ENCODE peak calls at places on chromosome 1, in four cellular contexts. Y is AG10803, K is brain microvascular endothelial cell, E is endothelial cell. L is an unnamed sample.

GRCh38 chr1:154862927-154863701 is 7.0 kb downstream of the KCNN3 start:
- DNase-seq in Y (no peak), K (no peak), E (no peak), L (no peak)

GRCh38 chr1:87450615-87451209 is 122.0 kb downstream of the LMO4 start:
- DNase-seq in Y (no peak), K (no peak), E (no peak), L (no peak)

GRCh38 chr1:58773406-58773840 is 10.4 kb downstream of the JUN start:
- DNase-seq in Y (peak), K (peak), E (peak), L (no peak)

GRCh38 chr1:219927956-219928790 is at the start of gene SLC30A10:
- DNase-seq in Y (no peak), K (no peak), E (peak), L (no peak)

GRCh38 chr1:233905416-233906051 is 1.1 kb downstream of the SLC35F3 start:
- DNase-seq in Y (no peak), K (no peak), E (peak), L (no peak)

GRCh38 chr1:222914861-222915632 is 100.2 kb downstream of the DISP1 start:
- DNase-seq in Y (peak), K (peak), E (no peak), L (no peak)

GRCh38 chr1:50976890-50977574 is 7.0 kb downstream of the CDKN2C start:
- DNase-seq in Y (peak), K (no peak), E (peak), L (peak)

GRCh38 chr1:18344755-18345154 is 136.0 kb upstream of the KLHDC7A start:
- DNase-seq in Y (no peak), K (no peak), E (no peak), L (no peak)

GRCh38 chr1:209576392-209576791 is 7.1 kb upstream of the CAMK1G start:
- DNase-seq in Y (no peak), K (no peak), E (no peak), L (no peak)

GRCh38 chr1:33273961-33274371 is 17.7 kb downstream of the ZNF362 start:
- DNase-seq in Y (no peak), K (no peak), E (no peak), L (no peak)

GRCh38 chr1:97726386-97726785 is 194.4 kb downstream of the DPYD start:
- DNase-seq in Y (no peak), K (no peak), E (no peak), L (no peak)

GRCh38 chr1:201385299-201385891 is 7.9 kb upstream of the TNNT2 start:
- DNase-seq in Y (peak), K (peak), E (peak), L (no peak)

GRCh38 chr1:63112155-63112914 is 210.0 kb upstream of the FOXD3 start:
- DNase-seq in Y (peak), K (peak), E (no peak), L (no peak)

GRCh38 chr1:27349784-27350672 is 8.2 kb downstream of the SYTL1 start:
- DNase-seq in Y (peak), K (peak), E (no peak), L (no peak)

GRCh38 chr1:94883688-94884087 is 43.2 kb downstream of the CNN3 start:
- DNase-seq in Y (peak), K (peak), E (no peak), L (no peak)

GRCh38 chr1:227270554-227270953 is 47.7 kb downstream of the CDC42BPA start:
- DNase-seq in Y (no peak), K (no peak), E (no peak), L (no peak)

GRCh38 chr1:154624756-154625643 is 17.0 kb upstream of the ADAR start:
- DNase-seq in Y (peak), K (peak), E (no peak), L (no peak)

GRCh38 chr1:247077234-247077633 is 1.4 kb downstream of the ZNF670 start:
- DNase-seq in Y (peak), K (no peak), E (no peak), L (no peak)
- TF ChIP-seq CTCF in Y (peak), K (no peak), E (no peak), L (peak)

DNA sequence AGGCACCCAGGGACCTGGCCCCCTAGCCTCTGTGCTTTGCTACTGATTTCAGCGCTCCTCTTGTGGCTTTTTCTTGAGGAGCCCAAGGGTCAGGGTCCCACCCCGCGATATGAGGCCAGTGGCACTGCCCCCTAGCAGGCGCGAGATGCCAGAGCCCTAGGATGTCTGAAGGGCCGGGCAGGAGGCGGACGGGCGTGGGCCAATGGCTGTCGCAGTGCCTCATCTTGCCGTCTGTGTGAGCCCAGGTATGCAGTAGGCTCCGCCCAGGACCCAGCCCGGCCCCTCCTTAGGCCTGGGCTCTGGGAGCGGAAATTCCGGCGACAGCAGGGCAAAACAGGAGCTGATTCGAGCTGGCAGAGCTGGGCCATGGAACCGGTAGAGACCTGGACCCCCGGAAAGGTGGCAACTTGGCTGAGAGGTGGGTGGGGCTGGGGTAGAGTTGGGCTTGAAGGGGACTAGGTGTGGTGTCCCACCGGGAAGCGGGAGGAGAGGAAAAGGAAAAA is at the start of gene CNKSR1:
- DNase-seq in Y (no peak), K (no peak), E (peak), L (no peak)
- TF ChIP-seq CTCF in Y (no peak), K (no peak), E (no peak), L (no peak)

GRCh38 chr1:31300193-31300592 is 3.4 kb downstream of the ZCCHC17 start:
- DNase-seq in Y (no peak), K (no peak), E (no peak), L (no peak)

GRCh38 chr1:31299365-31299764 is 2.5 kb downstream of the ZCCHC17 start:
- DNase-seq in Y (peak), K (no peak), E (no peak), L (no peak)

GRCh38 chr1:31297273-31298247 is 728 bp downstream of the ZCCHC17 start:
- DNase-seq in Y (peak), K (peak), E (peak), L (no peak)

GRCh38 chr1:31295874-31296485 is 608 bp downstream of the SNRNP40 start:
- DNase-seq in Y (no peak), K (no peak), E (no peak), L (no peak)

DNA sequence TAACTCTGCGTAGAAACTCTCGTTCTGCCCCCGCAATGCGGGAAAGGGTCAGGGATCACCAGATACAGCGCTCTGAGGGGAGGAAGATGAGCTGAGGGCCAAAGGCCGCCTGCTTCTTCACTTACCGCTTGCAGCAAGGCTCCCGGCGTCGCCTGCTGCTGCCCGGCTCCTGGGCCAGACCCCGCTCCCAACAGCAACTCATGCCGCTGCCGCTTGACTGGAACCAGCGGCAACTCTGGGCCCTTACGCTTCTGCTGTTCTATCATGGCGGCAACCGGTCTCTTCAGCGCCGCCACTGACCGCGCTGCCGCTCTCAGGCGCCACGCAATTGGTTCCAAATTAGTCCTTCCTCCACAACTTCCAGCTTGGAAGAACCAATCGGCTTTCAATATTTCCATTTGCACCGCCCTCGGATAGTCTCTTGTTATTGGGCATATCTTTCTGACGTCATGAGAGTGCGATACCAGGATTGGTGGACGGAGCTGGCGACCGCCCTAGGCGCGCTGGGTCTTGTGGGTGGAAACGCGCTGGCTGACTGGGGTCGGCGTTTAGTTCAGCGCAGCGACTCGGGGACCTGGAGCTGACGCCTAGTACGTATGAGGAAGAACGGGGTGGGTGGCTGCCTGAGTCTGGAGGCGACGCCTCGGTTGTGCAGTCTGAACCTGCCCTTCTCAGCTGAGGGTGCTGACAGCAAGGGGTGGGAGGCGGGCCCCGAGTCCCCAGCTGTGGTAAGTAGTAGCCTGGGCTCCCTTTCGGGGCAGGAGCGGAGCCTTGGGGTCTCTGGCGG is at the start of the genes SNRNP40 and ZCCHC17:
- DNase-seq in Y (peak), K (peak), E (peak), L (peak)
- TF ChIP-seq CTCF in Y (peak), K (no peak), E (no peak), L (no peak)

GRCh38 chr1:14442669-14443068 is 155.8 kb upstream of the KAZN start:
- DNase-seq in Y (no peak), K (no peak), E (no peak), L (no peak)
- TF ChIP-seq CTCF in Y (no peak), K (no peak), E (no peak), L (no peak)

DNA sequence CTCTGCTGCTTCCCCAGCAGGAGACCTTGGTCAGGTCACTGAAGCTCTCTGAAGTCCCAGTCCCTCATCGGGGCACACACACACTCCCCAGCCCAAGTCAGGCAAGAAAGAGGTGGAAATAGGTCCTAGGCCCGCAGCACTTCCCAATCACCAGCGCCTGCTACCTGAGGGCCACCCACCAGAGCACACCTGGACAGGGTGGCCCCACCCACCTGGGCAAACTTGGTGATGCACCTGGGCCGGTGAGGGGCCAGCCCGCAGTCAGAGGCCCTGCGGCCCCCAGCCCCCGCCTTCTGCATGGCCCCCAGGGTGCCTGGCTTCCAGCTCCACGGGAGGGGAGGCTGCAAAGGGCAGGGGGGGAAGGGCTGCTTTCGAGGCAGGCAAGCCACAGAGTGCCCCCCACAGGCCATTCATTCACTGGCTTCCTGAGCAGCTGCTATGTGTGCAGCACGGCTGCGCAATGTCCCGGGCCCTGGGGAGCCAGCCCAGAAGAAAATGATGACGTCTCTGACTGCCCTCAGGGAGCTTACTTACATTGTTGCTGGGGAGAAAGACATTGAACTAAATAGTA is 4.7 kb downstream of the SH2D5 start:
- DNase-seq in Y (peak), K (no peak), E (no peak), L (no peak)
- TF ChIP-seq CTCF in Y (no peak), K (peak), E (no peak), L (no peak)

GRCh38 chr1:196143602-196144342 is 464.5 kb downstream of the KCNT2 start:
- DNase-seq in Y (no peak), K (no peak), E (no peak), L (no peak)
- TF ChIP-seq CTCF in Y (no peak), K (peak), E (no peak), L (no peak)

DNA sequence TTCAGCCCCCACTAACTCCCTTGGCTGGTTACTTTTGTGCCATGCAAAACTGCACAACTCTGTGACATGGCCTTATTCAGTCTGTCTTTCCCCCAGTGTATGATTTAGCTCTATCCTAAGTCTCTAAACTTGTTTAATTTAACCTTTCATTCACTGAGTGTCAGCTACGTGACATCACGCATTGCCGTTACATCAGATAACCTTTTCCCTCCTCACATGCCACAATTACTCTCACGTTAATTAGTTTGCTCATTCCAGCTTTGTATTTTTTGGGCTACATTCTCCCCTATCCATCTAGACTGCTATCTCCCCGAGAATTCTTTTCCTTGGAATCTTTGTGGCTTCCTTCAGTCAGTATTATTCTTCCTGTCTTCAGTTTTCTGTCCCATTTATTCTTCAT is 29.4 kb upstream of the TMCO2 start:
- DNase-seq in Y (no peak), K (no peak), E (no peak), L (no peak)
- TF ChIP-seq CTCF in Y (no peak), K (no peak), E (no peak), L (no peak)

GRCh38 chr1:17010601-17011438 is 908 bp downstream of the ATP13A2 start:
- DNase-seq in Y (peak), K (no peak), E (peak), L (no peak)
- TF ChIP-seq CTCF in Y (no peak), K (no peak), E (no peak), L (no peak)

L was measured in CD14-positive monocyte.